ENCODE peak calls at places on chromosome 2, in ten cellular contexts. Z is sigmoid colon; U is stimulated activated naive B cell treated with anti-CD40 and anti-IgM and Interleukin-4, amounts not matched to agents 10 μg/mL and 1 μg/mL and 100 μg/mL, for 72 hours; Q is activated CD4-positive, alpha-beta T cell treated with anti-CD3 and anti-CD28 coated beads, Interleukin-2, amount 10 ng/mL, durations not matched to agents 7 days and 5 days; D is endodermal cell; X is GM23338; O is ureter; R is nephron progenitor cell; N is activated gamma-delta T cell treated with Interleukin-2 at 50 U/mL for 16 hours; A is stimulated activated CD8-positive, alpha-beta memory T cell treated with anti-CD3 and anti-CD28 coated beads, Interleukin-12 subunit alpha, Interleukin-12 subunit beta, amount 100 ng/mL, for 4 hours. F is an unnamed sample.

GRCh38 chr2:230896346-230897115 is 28.5 kb downstream of the GPR55 start:
- DNase-seq in Z (peak), U (no peak), Q (peak), D (peak), X (no peak), O (peak), R (no peak), N (no peak), A (no peak), F (no peak)

GRCh38 chr2:62794791-62795190 is 89.3 kb downstream of the EHBP1 start:
- DNase-seq in Z (no peak), U (no peak), Q (no peak), D (no peak), X (no peak), O (no peak), R (no peak), N (no peak), A (no peak), F (no peak)

GRCh38 chr2:10030311-10030736 is 13.0 kb upstream of the KLF11 start:
- DNase-seq in Z (no peak), U (no peak), Q (no peak), D (peak), X (no peak), O (no peak), R (no peak), N (no peak), A (no peak), F (no peak)

GRCh38 chr2:146677280-146677679 is 1167.5 kb upstream of the ACVR2A start:
- DNase-seq in Z (no peak), U (no peak), Q (no peak), D (peak), X (peak), O (no peak), R (no peak), N (no peak), A (no peak), F (no peak)

GRCh38 chr2:219331560-219332213 is 857 bp downstream of the RESP18 start:
- DNase-seq in Z (no peak), U (no peak), Q (peak), D (peak), X (peak), O (no peak), R (peak), N (no peak), A (no peak), F (peak)

GRCh38 chr2:28322051-28322450 is 70.6 kb upstream of the FOSL2 start:
- DNase-seq in Z (no peak), U (no peak), Q (no peak), D (peak), X (no peak), O (no peak), R (no peak), N (no peak), A (no peak), F (no peak)

GRCh38 chr2:54065411-54065810 is 50.0 kb upstream of the ACYP2 start:
- DNase-seq in Z (no peak), U (no peak), Q (no peak), D (no peak), X (no peak), O (no peak), R (no peak), N (no peak), A (no peak), F (no peak)

GRCh38 chr2:130391058-130391871 is 35.4 kb downstream of the PTPN18 start:
- DNase-seq in Z (peak), U (peak), Q (peak), D (peak), X (peak), O (peak), R (peak), N (peak), A (peak), F (peak)

GRCh38 chr2:86020984-86021383 is 84.7 kb downstream of the POLR1A start:
- DNase-seq in Z (peak), U (no peak), Q (no peak), D (no peak), X (no peak), O (peak), R (no peak), N (no peak), A (no peak), F (peak)

GRCh38 chr2:133568172-133568571 is at the start of gene NCKAP5:
- DNase-seq in Z (no peak), U (no peak), Q (no peak), D (peak), X (peak), O (no peak), R (no peak), N (no peak), A (no peak), F (peak)

GRCh38 chr2:168518555-168519066 is 62.5 kb downstream of the CERS6 start:
- DNase-seq in Z (no peak), U (no peak), Q (no peak), D (peak), X (peak), O (no peak), R (peak), N (no peak), A (no peak), F (peak)

GRCh38 chr2:241961454-241961853 is 91.9 kb downstream of the RTP5 start:
- DNase-seq in Z (peak), U (no peak), Q (no peak), D (no peak), X (no peak), O (no peak), R (no peak), N (no peak), A (no peak), F (no peak)

GRCh38 chr2:96508521-96509113 is 3.5 kb upstream of the NEURL3 start:
- DNase-seq in Z (no peak), U (no peak), Q (no peak), D (no peak), X (no peak), O (no peak), R (no peak), N (no peak), A (no peak), F (no peak)

GRCh38 chr2:63544017-63544627 is 44.2 kb downstream of the WDPCP start:
- DNase-seq in Z (no peak), U (no peak), Q (no peak), D (no peak), X (peak), O (no peak), R (no peak), N (no peak), A (no peak), F (no peak)

GRCh38 chr2:23221236-23221635 is 163.7 kb upstream of the KLHL29 start:
- DNase-seq in Z (no peak), U (no peak), Q (no peak), D (no peak), X (no peak), O (no peak), R (no peak), N (no peak), A (no peak), F (no peak)

GRCh38 chr2:43084699-43085091 is 141.7 kb downstream of the ZFP36L2 start:
- DNase-seq in Z (peak), U (no peak), Q (no peak), D (no peak), X (no peak), O (peak), R (no peak), N (no peak), A (no peak), F (no peak)

GRCh38 chr2:74457549-74458131 is 598 bp upstream of the WBP1 start:
- DNase-seq in Z (peak), U (peak), Q (peak), D (peak), X (peak), O (peak), R (peak), N (peak), A (peak), F (no peak)

GRCh38 chr2:6896930-6897759 is 19.6 kb downstream of the RSAD2 start:
- DNase-seq in Z (no peak), U (no peak), Q (no peak), D (no peak), X (peak), O (no peak), R (no peak), N (no peak), A (no peak), F (no peak)

GRCh38 chr2:48912110-48912509 is 156.6 kb upstream of the LHCGR start:
- DNase-seq in Z (no peak), U (no peak), Q (no peak), D (no peak), X (peak), O (no peak), R (peak), N (no peak), A (no peak), F (no peak)

GRCh38 chr2:152594022-152594712 is 123.1 kb downstream of the PRPF40A start:
- DNase-seq in Z (peak), U (peak), Q (peak), D (no peak), X (no peak), O (no peak), R (no peak), N (no peak), A (no peak), F (peak)

GRCh38 chr2:43270930-43271615 is 44.7 kb upstream of the ZFP36L2 start:
- DNase-seq in Z (no peak), U (no peak), Q (no peak), D (peak), X (peak), O (no peak), R (no peak), N (no peak), A (no peak), F (no peak)

GRCh38 chr2:188983427-188984101 is 9.4 kb downstream of the COL3A1 start:
- DNase-seq in Z (no peak), U (no peak), Q (no peak), D (no peak), X (peak), O (no peak), R (no peak), N (no peak), A (no peak), F (no peak)

GRCh38 chr2:133768261-133769021 is 200.2 kb upstream of the NCKAP5 start:
- DNase-seq in Z (no peak), U (no peak), Q (no peak), D (no peak), X (no peak), O (no peak), R (no peak), N (no peak), A (no peak), F (no peak)

GRCh38 chr2:165627463-165627862 is 158.0 kb downstream of the CSRNP3 start:
- DNase-seq in Z (no peak), U (no peak), Q (no peak), D (no peak), X (no peak), O (no peak), R (no peak), N (no peak), A (no peak), F (no peak)

GRCh38 chr2:56576001-56576400 is 392.2 kb downstream of the CCDC85A start:
- DNase-seq in Z (no peak), U (no peak), Q (no peak), D (no peak), X (no peak), O (no peak), R (no peak), N (no peak), A (no peak), F (no peak)

GRCh38 chr2:47007221-47007825 is 91.7 kb upstream of the MCFD2 start:
- DNase-seq in Z (no peak), U (no peak), Q (no peak), D (no peak), X (no peak), O (no peak), R (no peak), N (no peak), A (no peak), F (peak)

GRCh38 chr2:172986040-172986439 is 89.6 kb upstream of the MAP3K20 start:
- DNase-seq in Z (no peak), U (no peak), Q (no peak), D (no peak), X (no peak), O (no peak), R (no peak), N (no peak), A (no peak), F (no peak)

GRCh38 chr2:42795275-42795674 is 2.9 kb upstream of the HAAO start:
- DNase-seq in Z (no peak), U (no peak), Q (no peak), D (no peak), X (no peak), O (peak), R (no peak), N (no peak), A (no peak), F (no peak)

GRCh38 chr2:163157411-163157810 is 318.8 kb upstream of the KCNH7 start:
- DNase-seq in Z (no peak), U (no peak), Q (no peak), D (no peak), X (no peak), O (no peak), R (no peak), N (no peak), A (no peak), F (no peak)

GRCh38 chr2:37589298-37589697 is 82.1 kb downstream of the CDC42EP3 start:
- DNase-seq in Z (no peak), U (no peak), Q (no peak), D (no peak), X (no peak), O (no peak), R (no peak), N (no peak), A (no peak), F (no peak)

F was measured in putamen.